ENCODE peak calls at places on chromosomes 5 and 9, in ten cellular contexts. One of them, this sample, is unnamed.
A peak's percentile ranks its signal among the peaks of the same experiment; 100 is the strongest.

GRCh38 chr5:83564069-83564749 is 92.7 kb downstream of the VCAN start:
- DNase-seq in IMR-90: peak; percentile 63
- DNase-seq in AG04450: no peak
- DNase-seq in colonic mucosa: no peak
- DNase-seq in SK-N-SH: peak; percentile 13
- DNase-seq in Peyer's patch: no peak
- DNase-seq in A549: peak; percentile 18
- DNase-seq in AG09309: no peak
- DNase-seq in cardiac fibroblast: peak; percentile 75
- DNase-seq in cardiac muscle cell: peak; percentile 75
- DNase-seq in this sample: no peak

GRCh38 chr5:168898261-168898911 is 319.2 kb upstream of the PANK3 start:
- DNase-seq in Peyer's patch: no peak
- DNase-seq in AG09309: no peak
- DNase-seq in IMR-90: no peak
- DNase-seq in AG04450: no peak
- DNase-seq in colonic mucosa: no peak
- DNase-seq in cardiac muscle cell: no peak
- DNase-seq in SK-N-SH: peak; percentile 53
- DNase-seq in cardiac fibroblast: no peak
- DNase-seq in A549: no peak
- DNase-seq in this sample: no peak

GRCh38 chr5:80082731-80083114 is 47.6 kb downstream of the THBS4 start:
- DNase-seq in Peyer's patch: peak; percentile 33
- DNase-seq in cardiac fibroblast: peak; percentile 87
- DNase-seq in IMR-90: peak; percentile 70
- DNase-seq in SK-N-SH: peak; percentile 59
- DNase-seq in A549: peak; percentile 77
- DNase-seq in colonic mucosa: peak; percentile 40
- DNase-seq in cardiac muscle cell: peak; percentile 88
- DNase-seq in AG09309: peak; percentile 38
- DNase-seq in AG04450: peak; percentile 36
- DNase-seq in this sample: no peak

GRCh38 chr9:131776473-131776872 is 36.6 kb upstream of the RAPGEF1 start:
- DNase-seq in SK-N-SH: no peak
- DNase-seq in cardiac fibroblast: peak; percentile 56
- DNase-seq in AG09309: no peak
- DNase-seq in IMR-90: peak; percentile 36
- DNase-seq in AG04450: peak; percentile 10
- DNase-seq in A549: no peak
- DNase-seq in colonic mucosa: peak; percentile 22
- DNase-seq in cardiac muscle cell: peak; percentile 64
- DNase-seq in Peyer's patch: no peak
- DNase-seq in this sample: no peak

GRCh38 chr9:36485647-36486453 is 85.8 kb upstream of the RNF38 start:
- DNase-seq in AG04450: no peak
- DNase-seq in A549: no peak
- DNase-seq in IMR-90: peak; percentile 17
- DNase-seq in SK-N-SH: peak; percentile 34
- DNase-seq in cardiac fibroblast: peak; percentile 27
- DNase-seq in cardiac muscle cell: no peak
- DNase-seq in Peyer's patch: no peak
- DNase-seq in colonic mucosa: peak; percentile 35
- DNase-seq in AG09309: no peak
- DNase-seq in this sample: no peak

GRCh38 chr5:181052526-181052927 is 12.5 kb downstream of the BTNL9 start:
- DNase-seq in AG09309: no peak
- DNase-seq in AG04450: no peak
- DNase-seq in colonic mucosa: no peak
- DNase-seq in A549: no peak
- DNase-seq in IMR-90: no peak
- DNase-seq in cardiac fibroblast: peak; percentile 15
- DNase-seq in SK-N-SH: no peak
- DNase-seq in cardiac muscle cell: peak; percentile 23
- DNase-seq in Peyer's patch: peak; percentile 26
- DNase-seq in this sample: no peak

GRCh38 chr5:37869221-37869620 is 29.4 kb upstream of the GDNF start:
- DNase-seq in AG09309: no peak
- DNase-seq in cardiac fibroblast: no peak
- DNase-seq in IMR-90: peak; percentile 38
- DNase-seq in A549: no peak
- DNase-seq in AG04450: no peak
- DNase-seq in Peyer's patch: no peak
- DNase-seq in cardiac muscle cell: no peak
- DNase-seq in SK-N-SH: no peak
- DNase-seq in colonic mucosa: no peak
- DNase-seq in this sample: no peak

GRCh38 chr9:73969936-73970335 is 527.2 kb upstream of the RORB start:
- DNase-seq in Peyer's patch: no peak
- DNase-seq in AG09309: no peak
- DNase-seq in IMR-90: no peak
- DNase-seq in SK-N-SH: no peak
- DNase-seq in colonic mucosa: no peak
- DNase-seq in A549: no peak
- DNase-seq in cardiac fibroblast: no peak
- DNase-seq in AG04450: no peak
- DNase-seq in cardiac muscle cell: no peak
- DNase-seq in this sample: no peak

GRCh38 chr9:77013186-77013931 is 6.1 kb upstream of the FOXB2 start:
- DNase-seq in AG09309: no peak
- DNase-seq in cardiac fibroblast: no peak
- DNase-seq in cardiac muscle cell: no peak
- DNase-seq in AG04450: no peak
- DNase-seq in colonic mucosa: no peak
- DNase-seq in A549: no peak
- DNase-seq in SK-N-SH: peak; percentile 12
- DNase-seq in IMR-90: no peak
- DNase-seq in Peyer's patch: no peak
- DNase-seq in this sample: no peak

GRCh38 chr5:175718401-175719108 is 60.7 kb downstream of the HRH2 start:
- DNase-seq in cardiac fibroblast: peak; percentile 38
- DNase-seq in cardiac muscle cell: peak; percentile 43
- DNase-seq in Peyer's patch: peak; percentile 22
- DNase-seq in colonic mucosa: peak; percentile 49
- DNase-seq in SK-N-SH: no peak
- DNase-seq in AG09309: no peak
- DNase-seq in IMR-90: no peak
- DNase-seq in AG04450: no peak
- DNase-seq in A549: no peak
- DNase-seq in this sample: peak; percentile 19

GRCh38 chr5:115343855-115344254 is 47.4 kb upstream of the CCDC112 start:
- DNase-seq in IMR-90: peak; percentile 84
- DNase-seq in colonic mucosa: no peak
- DNase-seq in SK-N-SH: no peak
- DNase-seq in A549: no peak
- DNase-seq in AG09309: peak; percentile 37
- DNase-seq in Peyer's patch: no peak
- DNase-seq in cardiac fibroblast: peak; percentile 54
- DNase-seq in cardiac muscle cell: peak; percentile 69
- DNase-seq in AG04450: peak; percentile 29
- DNase-seq in this sample: no peak

GRCh38 chr9:92312887-92313623 is 12.1 kb downstream of the NOL8 start:
- DNase-seq in A549: no peak
- DNase-seq in IMR-90: no peak
- DNase-seq in AG04450: no peak
- DNase-seq in Peyer's patch: no peak
- DNase-seq in cardiac fibroblast: peak; percentile 25
- DNase-seq in colonic mucosa: no peak
- DNase-seq in cardiac muscle cell: peak; percentile 31
- DNase-seq in AG09309: no peak
- DNase-seq in SK-N-SH: no peak
- DNase-seq in this sample: no peak

GRCh38 chr5:130141689-130142320 is 237.5 kb downstream of the CHSY3 start:
- DNase-seq in cardiac fibroblast: peak; percentile 66
- DNase-seq in SK-N-SH: peak; percentile 0
- DNase-seq in cardiac muscle cell: peak; percentile 70
- DNase-seq in Peyer's patch: no peak
- DNase-seq in IMR-90: no peak
- DNase-seq in A549: peak; percentile 24
- DNase-seq in colonic mucosa: no peak
- DNase-seq in AG04450: peak; percentile 10
- DNase-seq in AG09309: no peak
- DNase-seq in this sample: no peak

GRCh38 chr9:137650259-137650658 is 31.5 kb downstream of the EHMT1 start:
- DNase-seq in colonic mucosa: no peak
- DNase-seq in SK-N-SH: no peak
- DNase-seq in cardiac fibroblast: no peak
- DNase-seq in AG09309: no peak
- DNase-seq in IMR-90: no peak
- DNase-seq in A549: no peak
- DNase-seq in cardiac muscle cell: no peak
- DNase-seq in AG04450: no peak
- DNase-seq in Peyer's patch: no peak
- DNase-seq in this sample: peak; percentile 2

GRCh38 chr9:120559546-120559945 is 20.4 kb downstream of the CDK5RAP2 start:
- DNase-seq in cardiac muscle cell: no peak
- DNase-seq in AG04450: no peak
- DNase-seq in cardiac fibroblast: no peak
- DNase-seq in SK-N-SH: no peak
- DNase-seq in AG09309: no peak
- DNase-seq in A549: no peak
- DNase-seq in IMR-90: no peak
- DNase-seq in Peyer's patch: no peak
- DNase-seq in colonic mucosa: no peak
- DNase-seq in this sample: no peak
- TF ChIP-seq CTCF in cardiac muscle cell: no peak
- TF ChIP-seq CTCF in AG04450: no peak
- TF ChIP-seq CTCF in cardiac fibroblast: no peak
- TF ChIP-seq CTCF in SK-N-SH: no peak
- TF ChIP-seq CTCF in AG09309: no peak
- TF ChIP-seq CTCF in A549: no peak
- TF ChIP-seq CTCF in IMR-90: no peak
- TF ChIP-seq CTCF in Peyer's patch: no peak
- TF ChIP-seq CTCF in colonic mucosa: no peak
- TF ChIP-seq CTCF in this sample: no peak

GRCh38 chr9:677461-678097 is 163.9 kb upstream of the DMRT1 start:
- DNase-seq in cardiac muscle cell: no peak
- DNase-seq in SK-N-SH: no peak
- DNase-seq in A549: no peak
- DNase-seq in colonic mucosa: no peak
- DNase-seq in AG09309: no peak
- DNase-seq in AG04450: no peak
- DNase-seq in Peyer's patch: no peak
- DNase-seq in cardiac fibroblast: no peak
- DNase-seq in IMR-90: no peak
- DNase-seq in this sample: no peak
- H3K4me3 ChIP-seq in cardiac muscle cell: no peak overlapping the region
- H3K4me3 ChIP-seq in SK-N-SH: peak overlapping the region; percentile 39
- H3K4me3 ChIP-seq in A549: peak overlapping the region; percentile 25
- H3K4me3 ChIP-seq in colonic mucosa: peak overlapping the region; percentile 14
- H3K4me3 ChIP-seq in AG09309: no peak overlapping the region
- H3K4me3 ChIP-seq in AG04450: peak overlapping the region; percentile 46
- H3K4me3 ChIP-seq in Peyer's patch: peak overlapping the region; percentile 9
- H3K4me3 ChIP-seq in cardiac fibroblast: peak overlapping the region; percentile 22
- H3K4me3 ChIP-seq in IMR-90: peak overlapping the region; percentile 55
- H3K4me3 ChIP-seq in this sample: peak overlapping the region; percentile 13

GRCh38 chr5:145939532-145940065 is 3.2 kb downstream of the SH3RF2 start:
- DNase-seq in A549: no peak
- DNase-seq in AG04450: no peak
- DNase-seq in SK-N-SH: no peak
- DNase-seq in cardiac fibroblast: no peak
- DNase-seq in IMR-90: no peak
- DNase-seq in colonic mucosa: no peak
- DNase-seq in Peyer's patch: no peak
- DNase-seq in cardiac muscle cell: no peak
- DNase-seq in AG09309: no peak
- DNase-seq in this sample: no peak

GRCh38 chr5:145938699-145939531 is 2.5 kb downstream of the SH3RF2 start:
- DNase-seq in cardiac muscle cell: no peak
- DNase-seq in A549: no peak
- DNase-seq in SK-N-SH: peak; percentile 62
- DNase-seq in colonic mucosa: peak; percentile 64
- DNase-seq in AG04450: no peak
- DNase-seq in IMR-90: no peak
- DNase-seq in cardiac fibroblast: no peak
- DNase-seq in AG09309: no peak
- DNase-seq in Peyer's patch: no peak
- DNase-seq in this sample: no peak

GRCh38 chr5:145934276-145934675 is 2.1 kb upstream of the SH3RF2 start:
- DNase-seq in A549: no peak
- DNase-seq in Peyer's patch: no peak
- DNase-seq in cardiac muscle cell: no peak
- DNase-seq in AG04450: no peak
- DNase-seq in AG09309: no peak
- DNase-seq in SK-N-SH: no peak
- DNase-seq in colonic mucosa: no peak
- DNase-seq in cardiac fibroblast: no peak
- DNase-seq in IMR-90: no peak
- DNase-seq in this sample: no peak

GRCh38 chr5:145937432-145938250 is 1.3 kb downstream of the SH3RF2 start:
- DNase-seq in cardiac fibroblast: no peak
- DNase-seq in colonic mucosa: peak; percentile 65
- DNase-seq in Peyer's patch: no peak
- DNase-seq in A549: peak; percentile 78
- DNase-seq in SK-N-SH: peak; percentile 45
- DNase-seq in IMR-90: peak; percentile 51
- DNase-seq in cardiac muscle cell: no peak
- DNase-seq in AG04450: no peak
- DNase-seq in AG09309: no peak
- DNase-seq in this sample: no peak

DNA sequence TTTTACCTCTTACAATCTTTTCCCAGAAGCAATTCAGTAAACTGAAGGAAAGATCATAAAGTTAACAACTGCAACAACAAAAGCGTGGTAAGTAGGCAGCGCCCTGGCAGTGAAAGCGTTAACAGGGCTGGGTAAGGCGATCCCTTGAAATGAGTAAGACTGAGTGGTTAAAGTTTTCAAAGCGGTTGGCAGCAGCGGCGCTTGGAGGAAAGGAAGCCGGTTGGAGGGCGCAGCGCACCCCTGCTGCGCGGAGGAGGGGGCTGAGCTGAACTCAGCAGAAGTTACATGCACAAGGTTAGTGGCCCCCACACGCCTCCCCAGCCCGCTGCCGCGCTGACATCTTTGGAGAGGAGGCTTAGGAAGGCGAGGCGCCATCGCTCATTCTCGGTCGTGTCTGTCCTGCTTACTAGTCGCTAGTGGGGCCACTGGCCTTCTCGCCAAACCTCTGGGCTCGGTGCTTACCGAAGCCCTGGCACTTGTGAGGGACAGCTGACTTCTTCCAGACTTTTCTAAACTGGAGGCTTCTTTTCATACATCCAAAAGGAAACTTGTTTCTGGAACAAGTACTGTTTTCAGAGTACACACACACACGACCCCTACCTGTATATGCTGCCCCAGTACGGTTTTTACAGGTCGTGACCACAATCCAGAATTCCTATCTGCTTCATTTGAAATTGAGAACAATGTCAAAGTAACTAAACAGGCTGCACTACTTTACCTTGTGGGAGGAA is at the start of gene SH3RF2:
- DNase-seq in cardiac muscle cell: peak; percentile 69
- DNase-seq in IMR-90: peak; percentile 73
- DNase-seq in AG04450: peak; percentile 36
- DNase-seq in Peyer's patch: no peak
- DNase-seq in A549: peak; percentile 88
- DNase-seq in cardiac fibroblast: peak; percentile 59
- DNase-seq in AG09309: no peak
- DNase-seq in colonic mucosa: peak; percentile 94
- DNase-seq in SK-N-SH: no peak
- DNase-seq in this sample: peak; percentile 82
- TF ChIP-seq CTCF in cardiac muscle cell: no peak
- TF ChIP-seq CTCF in IMR-90: no peak
- TF ChIP-seq CTCF in AG04450: no peak
- TF ChIP-seq CTCF in Peyer's patch: no peak
- TF ChIP-seq CTCF in A549: no peak
- TF ChIP-seq CTCF in cardiac fibroblast: peak; percentile 1
- TF ChIP-seq CTCF in AG09309: no peak
- TF ChIP-seq CTCF in colonic mucosa: no peak
- TF ChIP-seq CTCF in SK-N-SH: no peak
- TF ChIP-seq CTCF in this sample: no peak

GRCh38 chr9:23822331-23823169 is 3.5 kb downstream of the ELAVL2 start:
- DNase-seq in AG09309: no peak
- DNase-seq in colonic mucosa: no peak
- DNase-seq in SK-N-SH: peak; percentile 17
- DNase-seq in Peyer's patch: no peak
- DNase-seq in IMR-90: no peak
- DNase-seq in AG04450: no peak
- DNase-seq in cardiac fibroblast: no peak
- DNase-seq in A549: no peak
- DNase-seq in cardiac muscle cell: no peak
- DNase-seq in this sample: no peak
- H3K4me3 ChIP-seq in AG09309: no peak overlapping the region
- H3K4me3 ChIP-seq in colonic mucosa: no peak overlapping the region
- H3K4me3 ChIP-seq in SK-N-SH: no peak overlapping the region
- H3K4me3 ChIP-seq in Peyer's patch: no peak overlapping the region
- H3K4me3 ChIP-seq in IMR-90: no peak overlapping the region
- H3K4me3 ChIP-seq in AG04450: no peak overlapping the region
- H3K4me3 ChIP-seq in cardiac fibroblast: no peak overlapping the region
- H3K4me3 ChIP-seq in A549: peak overlapping the region; percentile 48
- H3K4me3 ChIP-seq in cardiac muscle cell: peak overlapping the region; percentile 73
- H3K4me3 ChIP-seq in this sample: peak overlapping the region; percentile 95

This sample was measured in RWPE2.